ENCODE peak calls at places on chromosomes 6 and 20, in five cellular contexts. U is stomach, X is Caco-2, D is psoas muscle, L is neuronal stem cell. H is an unnamed sample.

GRCh38 chr20:59222239-59222981 is 58.8 kb downstream of the ZNF831 start:
- DNase-seq in U (peak; percentile 84), X (peak; percentile 86), D (peak; percentile 81), L (peak; percentile 82), H (peak; percentile 88)

GRCh38 chr6:141169419-141169818 is 963.3 kb upstream of the GJE1 start:
- DNase-seq in U (no peak), X (no peak), D (no peak), L (no peak), H (no peak)

GRCh38 chr6:80608881-80609280 is 502.4 kb downstream of the BCKDHB start:
- DNase-seq in U (no peak), X (no peak), D (no peak), L (no peak), H (no peak)

GRCh38 chr6:52288216-52288615 is 3.7 kb upstream of the MCM3 start:
- DNase-seq in U (no peak), X (no peak), D (no peak), L (no peak), H (no peak)

GRCh38 chr6:118776607-118777549 is 117.1 kb upstream of the ASF1A start:
- DNase-seq in U (peak; percentile 78), X (no peak), D (peak; percentile 33), L (peak; percentile 46), H (peak; percentile 59)

GRCh38 chr6:31304683-31305082 is 32.8 kb upstream of the HLA-C start:
- DNase-seq in U (no peak), X (no peak), D (no peak), L (no peak), H (no peak)

GRCh38 chr20:35953411-35954199 is 697 bp downstream of the SCAND1 start:
- DNase-seq in U (peak; percentile 61), X (peak; percentile 73), D (peak; percentile 52), L (no peak), H (peak; percentile 60)

GRCh38 chr6:165998072-165998471 is 169.6 kb downstream of the TBXT start:
- DNase-seq in U (no peak), X (no peak), D (no peak), L (no peak), H (no peak)

GRCh38 chr20:3092611-3093379 is 8.3 kb upstream of the AVP start:
- DNase-seq in U (no peak), X (no peak), D (peak; percentile 36), L (no peak), H (no peak)

GRCh38 chr6:73951186-73951585 is 255.2 kb downstream of the CD109 start:
- DNase-seq in U (no peak), X (no peak), D (no peak), L (no peak), H (no peak)

GRCh38 chr6:161890133-161890833 is 616.4 kb upstream of the AGPAT4 start:
- DNase-seq in U (no peak), X (no peak), D (no peak), L (no peak), H (no peak)

GRCh38 chr6:70973591-70973990 is 16.7 kb upstream of the B3GAT2 start:
- DNase-seq in U (no peak), X (no peak), D (no peak), L (no peak), H (no peak)

GRCh38 chr6:44074383-44075136 is 52.7 kb downstream of the MRPL14 start:
- DNase-seq in U (peak; percentile 74), X (peak; percentile 65), D (peak; percentile 75), L (peak; percentile 80), H (peak; percentile 64)

GRCh38 chr20:21534453-21534852 is 20.6 kb upstream of the NKX2-2 start:
- DNase-seq in U (no peak), X (no peak), D (no peak), L (no peak), H (no peak)

GRCh38 chr20:1827974-1828785 is 67.0 kb upstream of the SIRPA start:
- DNase-seq in U (peak; percentile 35), X (no peak), D (peak; percentile 56), L (no peak), H (peak; percentile 65)

GRCh38 chr6:27312146-27312949 is at the start of gene POM121L2:
- DNase-seq in U (peak; percentile 80), X (no peak), D (peak; percentile 20), L (no peak), H (peak; percentile 80)

GRCh38 chr20:41050361-41051019 is 21.9 kb downstream of the TOP1 start:
- DNase-seq in U (no peak), X (no peak), D (no peak), L (no peak), H (no peak)

GRCh38 chr6:77341058-77341986 is 122.0 kb downstream of the HTR1B start:
- DNase-seq in U (peak; percentile 68), X (no peak), D (no peak), L (no peak), H (no peak)

GRCh38 chr6:42021847-42022754 is 28.2 kb upstream of the TAF8 start:
- DNase-seq in U (no peak), X (no peak), D (no peak), L (no peak), H (no peak)

GRCh38 chr6:107348224-107348623 is 111.1 kb downstream of the PDSS2 start:
- DNase-seq in U (no peak), X (no peak), D (no peak), L (no peak), H (no peak)

GRCh38 chr6:96761794-96762193 is 75.5 kb downstream of the GPR63 start:
- DNase-seq in U (no peak), X (no peak), D (no peak), L (no peak), H (no peak)

GRCh38 chr6:3356056-3356823 is 97.5 kb downstream of the PSMG4 start:
- DNase-seq in U (peak; percentile 59), X (no peak), D (peak; percentile 73), L (peak; percentile 78), H (peak; percentile 77)
- H3K4me3 ChIP-seq in U (peak overlapping the region; percentile 37), X (no peak overlapping the region), D (peak overlapping the region; percentile 56), L (peak overlapping the region; percentile 60), H (no peak overlapping the region)

GRCh38 chr6:109740787-109741186 is 49.7 kb downstream of the FIG4 start:
- DNase-seq in U (peak; percentile 26), X (no peak), D (no peak), L (no peak), H (no peak)
- H3K27me3 ChIP-seq in U (no peaks in the 10 kb centered on the region), X (no peaks in the 10 kb centered on the region), D (no peaks in the 10 kb centered on the region), L (no peaks in the 10 kb centered on the region), H (no peaks in the 10 kb centered on the region)

GRCh38 chr6:100451577-100451976 is 13.1 kb downstream of the SIM1 start:
- DNase-seq in U (no peak), X (no peak), D (no peak), L (no peak), H (no peak)
- H3K4me3 ChIP-seq in U (no peak overlapping the region), X (no peak overlapping the region), D (no peak overlapping the region), L (no peak overlapping the region), H (no peak overlapping the region)

GRCh38 chr6:358432-358831 is 33.1 kb upstream of the IRF4 start:
- DNase-seq in U (no peak), X (no peak), D (no peak), L (no peak), H (no peak)

GRCh38 chr6:358847-359246 is 32.7 kb upstream of the IRF4 start:
- DNase-seq in U (no peak), X (no peak), D (no peak), L (no peak), H (no peak)

GRCh38 chr6:357791-358341 is 33.7 kb upstream of the IRF4 start:
- DNase-seq in U (no peak), X (no peak), D (no peak), L (no peak), H (no peak)

GRCh38 chr6:360791-361373 is 30.7 kb upstream of the IRF4 start:
- DNase-seq in U (no peak), X (no peak), D (no peak), L (no peak), H (no peak)

DNA sequence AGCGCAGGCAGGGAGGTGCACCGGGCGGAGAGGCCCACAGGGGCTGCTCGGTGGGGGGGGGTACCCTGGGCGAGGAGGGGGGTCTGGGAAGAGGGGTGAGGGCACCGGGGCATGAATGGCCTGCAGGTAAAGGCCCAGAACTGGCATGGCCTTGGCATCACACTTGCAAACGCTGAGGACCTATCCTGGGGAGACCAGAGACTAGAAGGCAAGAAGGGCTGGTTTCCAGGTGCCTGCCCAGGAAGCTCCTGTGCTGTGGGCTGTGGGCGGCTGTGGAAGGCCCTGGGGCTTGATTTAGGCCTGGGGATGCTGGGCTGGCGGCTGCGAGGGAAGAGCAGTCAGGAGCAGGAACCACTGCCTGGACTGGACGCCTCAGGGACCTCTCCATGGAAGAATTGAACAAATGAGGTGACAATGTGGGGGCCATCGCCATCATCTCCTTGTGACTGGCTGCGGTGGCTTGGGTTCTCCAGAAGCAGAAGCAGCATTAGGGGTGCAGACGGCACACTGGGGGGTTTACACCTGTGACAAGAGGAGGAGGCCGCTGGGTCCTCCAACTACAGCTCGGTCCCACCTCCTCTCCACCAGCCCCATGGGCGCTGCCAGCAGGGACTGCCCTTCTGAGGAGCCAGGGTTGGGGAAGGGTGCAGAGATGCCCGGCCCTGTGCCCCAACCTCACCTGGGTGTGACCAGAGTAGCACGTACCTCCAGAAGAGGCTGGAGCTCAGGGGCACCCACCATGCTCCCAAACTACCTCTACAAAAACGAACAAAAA is 32.1 kb upstream of the IRF4 start:
- DNase-seq in U (no peak), X (no peak), D (no peak), L (no peak), H (no peak)
- H3K27me3 ChIP-seq in U (no peaks in the 10 kb centered on the region), X (no peaks in the 10 kb centered on the region), D (no peaks in the 10 kb centered on the region), L (no peaks in the 10 kb centered on the region), H (no peaks in the 10 kb centered on the region)

GRCh38 chr6:130847546-130847945 is 20.3 kb downstream of the SMLR1 start:
- DNase-seq in U (no peak), X (no peak), D (no peak), L (no peak), H (no peak)
- H3K4me3 ChIP-seq in U (no peak overlapping the region), X (no peak overlapping the region), D (no peak overlapping the region), L (no peak overlapping the region), H (no peak overlapping the region)